ENCODE peak calls at places on chromosome 19, in four cellular contexts. Y, M, H and V are unnamed samples.

GRCh38 chr19:19579533-19580361 is 38.7 kb downstream of the PBX4 start:
- DNase-seq in Y (no peak), M (no peak), H (no peak), V (no peak)

GRCh38 chr19:43675269-43675879 is 5.4 kb upstream of the PLAUR start:
- DNase-seq in H (no peak), M (peak), Y (no peak), V (no peak)

GRCh38 chr19:10173527-10173926 is 21.2 kb downstream of the DNMT1 start:
- DNase-seq in H (no peak), Y (no peak), M (no peak), V (no peak)

GRCh38 chr19:28705008-28705407 is 507.9 kb downstream of the UQCRFS1 start:
- DNase-seq in Y (peak), M (no peak), H (peak), V (no peak)

GRCh38 chr19:24059572-24060295 is 27.3 kb upstream of the ZNF254 start:
- DNase-seq in Y (no peak), H (no peak), M (no peak), V (no peak)

GRCh38 chr19:5696196-5697021 is 6.3 kb downstream of the RPL36 start:
- DNase-seq in Y (no peak), H (no peak), M (no peak), V (no peak)

GRCh38 chr19:18300930-18301717 is 19.7 kb upstream of the JUND start:
- DNase-seq in H (no peak), Y (peak), M (no peak), V (no peak)

GRCh38 chr19:55549500-55550320 is 4.4 kb upstream of the SBK3 start:
- DNase-seq in H (peak), M (no peak), Y (no peak), V (peak)

GRCh38 chr19:39321832-39322176 is 1.1 kb upstream of the LRFN1 start:
- DNase-seq in M (no peak), H (no peak), Y (no peak), V (no peak)

DNA sequence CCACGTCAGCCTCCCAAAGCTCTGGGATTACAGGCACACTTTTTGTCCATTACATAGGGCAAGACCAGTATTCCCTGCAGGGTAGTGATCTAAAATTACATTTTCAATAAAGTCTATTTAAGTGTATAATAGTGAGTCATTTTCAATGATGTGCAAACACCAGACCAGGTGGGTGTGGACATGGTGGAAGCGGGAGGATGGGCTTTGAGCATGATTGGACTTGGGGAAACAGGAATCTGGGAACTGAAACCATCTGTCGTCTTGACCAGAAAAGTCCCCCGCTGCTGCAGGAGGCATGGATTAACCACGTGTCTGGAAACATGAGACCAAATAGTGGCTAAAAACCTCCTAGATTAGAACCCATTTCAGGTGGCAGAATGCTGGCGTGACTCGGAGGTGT is 4.9 kb downstream of the FXYD3 start:
- DNase-seq in M (no peak), H (no peak), Y (no peak), V (no peak)
- TF ChIP-seq CREM in M (no peak), H (no peak), Y (no peak), V (no peak)

DNA sequence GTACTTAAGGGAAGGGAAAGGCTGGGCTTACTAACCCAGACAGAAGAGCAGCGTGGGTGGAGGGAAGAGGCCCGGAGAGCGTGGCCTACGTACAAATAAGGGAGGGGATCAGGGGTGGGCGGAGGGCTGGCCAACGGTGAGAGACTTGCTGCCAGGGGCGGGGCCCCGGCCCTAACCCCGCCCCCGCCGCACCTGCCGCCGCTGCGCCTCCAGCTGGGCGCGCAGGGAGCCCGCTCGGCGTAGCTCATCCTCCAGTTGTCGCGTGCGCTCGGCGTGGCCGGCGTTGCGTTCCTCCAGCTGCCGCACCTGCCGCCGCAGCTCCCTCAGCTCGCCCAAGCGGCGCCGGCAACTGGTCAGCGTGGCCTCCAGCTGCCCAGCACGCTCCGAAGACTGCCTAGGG is 5.7 kb downstream of the HOOK2 start:
- DNase-seq in Y (peak), H (no peak), M (no peak), V (peak)
- TF ChIP-seq TCF7 in Y (no peak), H (no peak), M (no peak), V (no peak)

DNA sequence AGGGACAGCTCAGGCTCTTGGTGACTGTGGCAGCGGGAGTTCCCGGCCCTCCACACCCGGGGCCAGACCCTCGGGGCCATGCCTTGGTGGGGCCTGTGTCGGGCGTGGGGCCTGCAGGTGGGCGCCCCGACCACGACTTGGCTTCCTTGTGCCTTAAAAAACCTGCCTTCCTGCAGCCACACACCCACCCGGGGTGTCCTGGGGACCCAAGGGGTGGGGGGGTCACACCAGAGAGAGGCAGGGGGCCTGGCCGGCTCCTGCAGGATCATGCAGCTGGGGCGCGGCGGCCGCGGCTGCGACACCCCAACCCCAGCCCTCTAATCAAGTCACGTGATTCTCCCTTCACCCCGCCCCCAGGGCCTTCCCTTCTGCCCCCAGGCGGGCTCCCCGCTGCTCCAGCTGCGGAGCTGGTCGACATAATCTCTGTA is 10.7 kb downstream of the PLPPR3 start:
- DNase-seq in M (no peak), H (no peak), Y (peak), V (no peak)
- TF ChIP-seq CREM in M (no peak), H (no peak), Y (no peak), V (no peak)

DNA sequence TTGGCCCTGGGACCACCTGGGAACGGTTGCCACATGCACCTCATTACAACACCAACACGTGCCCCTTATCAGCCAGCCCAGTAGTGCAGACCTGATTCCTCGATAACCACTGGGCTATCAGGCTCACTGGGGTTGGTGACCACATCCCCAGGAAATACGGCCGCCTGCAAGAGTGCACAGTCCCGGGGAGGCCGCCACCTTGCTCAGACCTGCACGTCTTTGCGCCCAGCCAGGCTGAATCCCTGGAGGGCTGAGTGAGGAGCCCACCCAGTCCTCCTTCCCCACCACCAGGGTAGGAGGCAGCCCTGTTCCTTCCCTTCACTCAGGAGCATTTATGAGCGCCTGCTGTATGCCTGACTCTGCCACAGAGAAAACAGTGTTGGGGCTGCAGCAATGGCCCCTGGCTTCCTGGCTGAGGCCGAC is 67.8 kb downstream of the CEBPG start:
- DNase-seq in M (no peak), H (no peak), Y (no peak), V (no peak)
- TF ChIP-seq TCF7 in M (no peak), H (no peak), Y (no peak), V (no peak)

GRCh38 chr19:3760871-3761361 is 576 bp downstream of the APBA3 start:
- DNase-seq in H (no peak), M (no peak), Y (peak), V (no peak)
- TF ChIP-seq CREM in H (no peak), M (no peak), Y (no peak), V (no peak)

GRCh38 chr19:38209152-38209551 is 14.9 kb downstream of the DPF1 start:
- DNase-seq in H (no peak), Y (no peak), M (no peak), V (no peak)

GRCh38 chr19:38210458-38210987 is 13.5 kb downstream of the DPF1 start:
- DNase-seq in H (no peak), M (no peak), Y (peak), V (peak)

GRCh38 chr19:38209671-38210457 is 14.2 kb downstream of the DPF1 start:
- DNase-seq in M (no peak), Y (no peak), H (no peak), V (peak)

GRCh38 chr19:38211779-38212178 is 12.2 kb downstream of the DPF1 start:
- DNase-seq in H (no peak), M (no peak), Y (no peak), V (peak)

DNA sequence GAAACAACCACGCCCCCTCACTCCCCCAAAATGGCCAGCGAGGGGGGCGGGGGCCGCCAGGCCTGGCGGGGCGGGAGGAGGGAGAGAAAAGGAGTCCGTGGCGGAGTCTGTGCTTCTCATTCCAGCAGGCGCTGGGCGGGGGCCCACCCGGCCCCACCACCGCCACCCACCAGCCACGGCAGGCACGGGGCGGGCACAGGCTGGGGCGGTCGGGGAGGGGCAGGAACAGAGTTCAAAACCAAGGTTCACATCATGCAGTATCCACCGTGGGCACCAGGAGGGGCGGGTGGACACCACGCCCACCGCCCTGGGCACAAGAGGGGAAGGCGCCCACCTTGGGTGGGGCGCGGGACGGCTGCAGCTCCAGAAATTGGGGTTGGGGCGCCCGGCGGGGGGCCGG is 12.8 kb downstream of the DPF1 start:
- DNase-seq in Y (peak), H (no peak), M (no peak), V (peak)
- TF ChIP-seq TCF7 in Y (no peak), H (no peak), M (no peak), V (no peak)